ENCODE peak calls at places on chromosomes 16 and 17, in five cellular contexts. T is GM23338, E is body of pancreas, H is pancreas, L is PC-9. V is an unnamed sample.

GRCh38 chr16:11689031-11689840 is 21.0 kb downstream of the SNN start:
- DNase-seq in T (no peak), H (no peak), L (no peak), E (no peak), V (no peak)

GRCh38 chr16:81036751-81037350 is 1.2 kb downstream of the ATMIN start:
- DNase-seq in H (no peak), E (no peak), T (no peak), L (peak; percentile 3), V (no peak)

GRCh38 chr17:53134546-53134945 is 688.2 kb upstream of the KIF2B start:
- DNase-seq in H (no peak), T (no peak), L (no peak), E (no peak), V (no peak)

GRCh38 chr17:34665803-34666763 is 86.7 kb downstream of the TMEM132E start:
- DNase-seq in H (peak; percentile 37), T (peak; percentile 83), E (no peak), L (no peak), V (no peak)

GRCh38 chr16:82016268-82016667 is 5.0 kb upstream of the SDR42E1 start:
- DNase-seq in E (no peak), L (no peak), H (no peak), T (peak; percentile 70), V (no peak)

GRCh38 chr17:42337442-42337841 is 49.1 kb downstream of the STAT5A start:
- DNase-seq in H (no peak), L (no peak), T (no peak), E (no peak), V (no peak)

GRCh38 chr17:45648642-45649041 is 135.5 kb upstream of the CRHR1 start:
- DNase-seq in H (no peak), T (peak; percentile 76), E (no peak), L (no peak), V (no peak)

GRCh38 chr17:31510273-31511175 is 119.0 kb downstream of the RAB11FIP4 start:
- DNase-seq in H (no peak), T (no peak), E (peak; percentile 61), L (no peak), V (no peak)

GRCh38 chr17:37791434-37791833 is 46.6 kb upstream of the HNF1B start:
- DNase-seq in T (peak; percentile 59), L (no peak), E (peak; percentile 44), H (no peak), V (peak; percentile 23)

GRCh38 chr17:12136646-12137045 is 116.0 kb downstream of the MAP2K4 start:
- DNase-seq in L (no peak), E (no peak), H (no peak), T (no peak), V (no peak)

GRCh38 chr17:9928601-9929341 is 23.7 kb upstream of the RCVRN start:
- DNase-seq in L (peak; percentile 74), T (peak; percentile 93), H (no peak), E (no peak), V (peak; percentile 86)

GRCh38 chr17:27633312-27634025 is 2.5 kb downstream of the LGALS9 start:
- DNase-seq in L (no peak), T (no peak), E (peak; percentile 41), H (no peak), V (peak; percentile 17)

GRCh38 chr17:70323269-70323668 is 153.9 kb downstream of the KCNJ2 start:
- DNase-seq in T (no peak), E (no peak), H (no peak), L (no peak), V (peak; percentile 13)

GRCh38 chr16:80804061-80804450 is 342 bp downstream of the CDYL2 start:
- DNase-seq in T (peak; percentile 50), H (no peak), E (peak; percentile 49), L (no peak), V (peak; percentile 76)

GRCh38 chr17:67328026-67328425 is 38.4 kb downstream of the PSMD12 start:
- DNase-seq in E (no peak), L (no peak), T (no peak), H (no peak), V (no peak)

GRCh38 chr17:50263293-50264262 is 10.7 kb upstream of the TMEM92 start:
- DNase-seq in L (no peak), H (no peak), E (no peak), T (peak; percentile 62), V (no peak)

GRCh38 chr16:29806096-29806579 is at the start of gene MAZ:
- DNase-seq in L (no peak), E (peak; percentile 96), H (peak; percentile 92), T (no peak), V (peak; percentile 96)

GRCh38 chr16:11208916-11209665 is 46.9 kb downstream of the SOCS1 start:
- DNase-seq in H (no peak), T (no peak), E (no peak), L (no peak), V (no peak)

GRCh38 chr17:30207655-30208054 is 27.8 kb downstream of the SLC6A4 start:
- DNase-seq in H (no peak), E (no peak), T (no peak), L (no peak), V (no peak)

GRCh38 chr17:48624544-48625501 is 1.3 kb downstream of the HOXB9 start:
- DNase-seq in H (peak; percentile 62), E (no peak), T (peak; percentile 82), L (no peak), V (peak; percentile 36)

GRCh38 chr17:65515512-65515911 is 45.9 kb downstream of the AXIN2 start:
- DNase-seq in H (no peak), E (no peak), L (no peak), T (no peak), V (no peak)

GRCh38 chr16:57998484-57998883 is 2.0 kb downstream of the ZNF319 start:
- DNase-seq in E (no peak), H (no peak), T (no peak), L (peak; percentile 72), V (peak; percentile 56)

GRCh38 chr17:72414032-72414396 is 293.2 kb downstream of the SOX9 start:
- DNase-seq in T (no peak), H (no peak), L (no peak), E (no peak), V (no peak)

GRCh38 chr16:728131-728889 is 1.4 kb downstream of the HAGHL start:
- DNase-seq in T (peak; percentile 80), E (peak; percentile 53), H (peak; percentile 75), L (peak; percentile 87), V (peak; percentile 82)

GRCh38 chr17:63437287-63438091 is 8.6 kb downstream of the CYB561 start:
- DNase-seq in L (no peak), T (no peak), E (peak; percentile 85), H (peak; percentile 75), V (peak; percentile 27)

GRCh38 chr16:86740817-86741799 is 162.8 kb downstream of the FOXL1 start:
- DNase-seq in T (peak; percentile 47), L (no peak), E (peak; percentile 22), H (no peak), V (peak; percentile 78)

GRCh38 chr16:73183678-73184092 is 135.8 kb upstream of the ZFHX3 start:
- DNase-seq in H (no peak), L (no peak), T (no peak), E (no peak), V (no peak)

GRCh38 chr17:29956225-29956624 is 14.8 kb downstream of the EFCAB5 start:
- DNase-seq in H (no peak), L (no peak), E (no peak), T (no peak), V (no peak)

GRCh38 chr17:72164340-72164739 is 43.5 kb downstream of the SOX9 start:
- DNase-seq in E (no peak), T (no peak), H (no peak), L (no peak), V (no peak)

GRCh38 chr17:55154101-55154500 is 110.7 kb upstream of the HLF start:
- DNase-seq in L (no peak), T (no peak), H (no peak), E (no peak), V (no peak)

GRCh38 chr16:88527186-88527936 is 42.8 kb upstream of the ZC3H18 start:
- DNase-seq in H (peak; percentile 86), L (peak; percentile 67), T (peak; percentile 89), E (peak; percentile 71), V (peak; percentile 80)

GRCh38 chr16:77307764-77308561 is 108.8 kb downstream of the SYCE1L start:
- DNase-seq in H (no peak), T (no peak), L (no peak), E (no peak), V (no peak)

GRCh38 chr17:43766413-43767052 is 7.9 kb upstream of the SOST start:
- DNase-seq in H (peak; percentile 78), T (peak; percentile 93), L (peak; percentile 46), E (peak; percentile 61), V (peak; percentile 64)

GRCh38 chr16:62391940-62392339 is 355.7 kb upstream of the CDH8 start:
- DNase-seq in T (no peak), L (no peak), H (peak; percentile 30), E (no peak), V (no peak)

GRCh38 chr17:16977932-16978331 is 6.0 kb upstream of the TNFRSF13B start:
- DNase-seq in L (no peak), E (no peak), H (no peak), T (peak; percentile 40), V (peak; percentile 29)

DNA sequence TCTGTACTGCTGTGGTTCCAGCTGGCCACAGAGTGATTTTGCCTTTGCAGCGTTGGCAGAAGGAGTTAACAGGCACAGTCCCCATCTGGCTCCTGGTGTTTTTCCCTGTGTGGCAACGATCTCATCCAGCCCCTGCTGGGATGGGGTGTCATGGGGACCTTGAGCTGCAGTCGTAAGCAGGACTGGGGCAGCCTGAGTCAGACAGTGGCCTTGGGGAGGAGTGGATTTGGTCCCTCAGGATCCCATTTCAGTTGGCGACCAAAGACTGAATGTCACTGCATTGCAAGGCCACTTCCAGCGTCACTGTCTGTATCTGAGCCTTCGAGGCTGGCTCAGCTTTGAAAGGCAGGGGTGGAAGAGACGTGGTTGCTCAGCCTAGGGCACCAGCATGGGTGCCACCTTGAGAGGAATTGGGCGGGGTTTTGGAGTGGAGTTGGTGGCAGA is 11.9 kb downstream of the TMEM94 start:
- DNase-seq in T (no peak), L (no peak), H (no peak), E (no peak), V (no peak)
- H3K27ac ChIP-seq in T (no peak overlapping the region), L (no peak overlapping the region), H (no peak overlapping the region), E (no peak overlapping the region), V (peak overlapping the region; percentile 28)

GRCh38 chr16:21727344-21727743 is 63.6 kb downstream of the OTOA start:
- DNase-seq in E (no peak), H (no peak), L (no peak), T (no peak), V (no peak)
- TF ChIP-seq CTCF in E (no peak), H (no peak), L (no peak), T (no peak), V (no peak)

GRCh38 chr17:82831818-82832200 is 8.0 kb downstream of the ZNF750 start:
- DNase-seq in L (no peak), T (no peak), H (peak; percentile 44), E (no peak), V (no peak)
- H3K27ac ChIP-seq in L (no peak overlapping the region), T (no peak overlapping the region), H (no peak overlapping the region), E (no peak overlapping the region), V (no peak overlapping the region)

DNA sequence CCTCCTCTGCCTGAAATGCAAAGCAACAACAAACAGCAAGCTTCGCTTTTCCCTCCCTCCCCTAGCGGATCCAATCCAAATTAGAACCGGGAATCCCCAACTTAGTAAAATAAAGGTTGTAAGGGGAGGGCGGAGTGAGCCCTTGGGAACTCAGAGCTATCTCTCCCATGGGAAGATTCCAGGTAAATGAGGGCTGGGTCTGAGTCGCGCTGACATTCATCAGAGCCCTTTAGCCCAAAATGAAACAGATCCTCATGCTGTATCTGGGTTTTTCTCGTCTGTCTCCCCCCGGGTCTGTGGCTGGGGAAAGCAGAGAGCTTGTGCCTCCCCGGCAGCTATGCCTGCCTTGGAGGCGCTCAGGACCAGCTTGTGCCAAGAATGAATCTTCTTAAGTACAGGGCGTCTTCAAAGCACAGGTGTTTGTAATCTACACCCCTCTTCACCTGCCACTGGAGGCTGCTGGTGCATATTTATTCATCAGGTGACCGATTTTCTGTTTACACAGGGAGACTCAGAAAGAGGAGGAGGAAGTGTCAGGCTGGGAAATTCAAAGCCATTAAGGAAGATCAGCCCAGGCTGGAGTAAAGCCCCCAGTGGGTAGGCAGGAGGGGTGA is 55.0 kb upstream of the GSE1 start:
- DNase-seq in T (peak; percentile 78), H (no peak), E (peak; percentile 61), L (peak; percentile 59), V (no peak)
- TF ChIP-seq CTCF in T (no peak), H (no peak), E (peak; percentile 43), L (no peak), V (no peak)